ENCODE peak calls at places on chromosomes 11 and 22, in ten cellular contexts. T, W, Z, M, R, K, U, C, J and E are unnamed samples. For H3K27me3, the result is how much of the 10 kb centered on the place peaks cover.

GRCh38 chr11:77065878-77066228 is 918 bp upstream of the CAPN5 start:
- DNase-seq in U (peak), R (no peak), T (no peak), W (peak), M (peak), C (no peak), J (no peak), Z (no peak), K (peak), E (peak)

GRCh38 chr11:110691961-110692360 is 20.3 kb downstream of the ARHGAP20 start:
- DNase-seq in Z (no peak), U (no peak), J (no peak), C (no peak), R (no peak), W (no peak), M (no peak), K (no peak), T (no peak), E (no peak)

GRCh38 chr11:94880216-94880615 is 93.1 kb downstream of the CWC15 start:
- DNase-seq in R (no peak), T (no peak), M (peak), W (no peak), J (no peak), K (peak), Z (peak), C (no peak), U (no peak), E (no peak)

GRCh38 chr11:113906038-113906437 is 1.4 kb downstream of the HTR3B start:
- DNase-seq in U (peak), W (peak), M (peak), R (no peak), C (peak), K (peak), T (peak), Z (no peak), J (no peak), E (peak)

GRCh38 chr11:16893456-16894076 is 120.6 kb downstream of the PLEKHA7 start:
- DNase-seq in U (peak), W (no peak), K (no peak), J (no peak), M (no peak), T (peak), R (no peak), C (no peak), Z (peak), E (no peak)

GRCh38 chr11:27141576-27141975 is 101.0 kb downstream of the BBOX1 start:
- DNase-seq in Z (no peak), T (no peak), J (no peak), C (no peak), R (no peak), U (no peak), K (no peak), M (no peak), W (no peak), E (no peak)

GRCh38 chr11:2390871-2391662 is 9.5 kb upstream of the TSSC4 start:
- DNase-seq in M (peak), J (no peak), R (peak), C (peak), K (peak), T (no peak), Z (peak), U (peak), W (peak), E (peak)

GRCh38 chr22:40951795-40952602 is 821 bp downstream of the RBX1 start:
- DNase-seq in Z (no peak), W (no peak), C (no peak), T (no peak), U (no peak), K (peak), M (peak), J (no peak), R (no peak), E (no peak)

GRCh38 chr11:67031791-67032561 is 9.0 kb downstream of the SYT12 start:
- DNase-seq in U (no peak), C (no peak), K (peak), W (peak), Z (peak), R (no peak), J (no peak), M (peak), T (peak), E (peak)

GRCh38 chr11:67022961-67023956 is at the start of gene SYT12:
- DNase-seq in M (peak), U (peak), W (no peak), R (no peak), K (no peak), Z (no peak), C (no peak), T (peak), J (no peak), E (no peak)

GRCh38 chr11:123616505-123617198 is 37.8 kb downstream of the SCN3B start:
- DNase-seq in J (no peak), W (no peak), R (no peak), K (peak), T (no peak), Z (peak), M (peak), U (no peak), C (no peak), E (peak)

DNA sequence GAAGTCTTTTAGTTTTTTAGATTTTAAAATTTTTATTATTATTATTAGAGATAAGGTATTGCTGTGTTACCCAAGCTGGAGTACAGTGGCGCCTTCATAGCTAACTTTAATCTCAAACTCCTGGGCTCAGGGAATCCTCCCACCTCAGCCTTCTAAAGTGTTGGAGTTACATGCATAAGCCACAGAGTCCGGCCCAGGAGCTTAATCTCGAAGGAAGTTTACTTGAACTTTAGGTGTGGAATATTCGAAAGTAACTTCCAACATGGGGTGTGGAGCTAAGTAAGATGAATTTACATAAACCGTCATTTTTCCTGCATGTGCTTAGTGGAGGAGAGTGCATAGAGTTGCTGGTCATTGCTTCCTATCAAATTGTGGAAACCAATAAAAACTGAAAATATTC is 1.4 kb downstream of the ATG13 start:
- DNase-seq in M (no peak), J (no peak), R (no peak), K (no peak), Z (no peak), T (peak), U (no peak), W (no peak), C (no peak), E (peak)
- H3K9ac ChIP-seq in M (peak), J (peak), R (peak), K (peak), Z (peak), T (peak), U (no peak), W (no peak), C (peak), E (no peak)

GRCh38 chr11:119979716-119980115 is 158.2 kb downstream of the TRIM29 start:
- DNase-seq in R (no peak), W (no peak), J (no peak), T (no peak), Z (no peak), M (no peak), C (no peak), K (no peak), U (no peak), E (no peak)
- H3K27me3 ChIP-seq in R (under half), W (under half), J (under half), T (under half), Z (under half), M (half or more), C (under half), K (under half), U (under half), E (under half)

GRCh38 chr22:28710112-28710888 is 30.7 kb upstream of the TTC28 start:
- DNase-seq in T (no peak), R (no peak), U (no peak), C (no peak), K (peak), M (peak), J (peak), W (no peak), Z (peak), E (peak)
- H3K9ac ChIP-seq in T (no peak), R (no peak), U (no peak), C (no peak), K (peak), M (peak), J (peak), W (no peak), Z (no peak), E (no peak)

GRCh38 chr22:19729507-19729906 is 6.2 kb downstream of the GP1BB start:
- DNase-seq in M (no peak), K (no peak), J (no peak), U (no peak), W (no peak), T (no peak), Z (no peak), R (no peak), C (no peak), E (no peak)

GRCh38 chr22:19730662-19731360 is 7.5 kb downstream of the GP1BB start:
- DNase-seq in J (peak), Z (peak), T (peak), W (peak), U (peak), K (peak), C (peak), R (peak), M (peak), E (peak)

GRCh38 chr22:19728836-19729235 is 5.5 kb downstream of the GP1BB start:
- DNase-seq in K (no peak), U (no peak), C (no peak), M (no peak), T (no peak), R (no peak), J (no peak), Z (no peak), W (no peak), E (no peak)

GRCh38 chr22:19731361-19731725 is 8.0 kb downstream of the GP1BB start:
- DNase-seq in J (no peak), M (no peak), U (no peak), Z (no peak), K (no peak), R (no peak), T (no peak), W (no peak), C (no peak), E (no peak)

DNA sequence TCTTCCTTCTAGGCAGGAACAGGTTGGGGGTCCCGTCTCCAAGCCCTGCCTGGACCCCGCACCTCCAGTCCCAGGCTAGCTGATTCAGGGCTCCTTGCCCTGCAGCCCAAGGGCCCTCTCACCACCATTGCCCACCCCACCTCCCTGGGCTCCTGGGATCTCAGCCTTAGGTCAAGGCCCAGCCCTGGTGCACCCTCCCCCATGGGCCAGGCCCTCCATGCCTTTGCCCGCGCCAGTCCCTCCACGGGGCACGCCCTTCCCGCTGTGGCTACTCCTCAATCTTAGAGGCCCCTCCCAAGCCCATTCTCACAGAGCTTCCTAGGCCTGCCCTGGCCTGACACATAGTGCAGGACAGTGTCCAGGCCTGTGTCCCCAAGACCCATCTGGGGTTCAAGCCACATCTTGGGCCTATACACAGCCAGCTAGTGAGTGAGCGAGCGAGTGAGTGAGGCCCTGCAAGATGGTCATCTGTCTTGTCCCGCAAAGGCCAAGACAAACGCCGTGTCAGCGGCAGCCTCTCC is 6.9 kb downstream of the GP1BB start:
- DNase-seq in J (no peak), U (no peak), W (no peak), C (no peak), Z (no peak), R (no peak), K (no peak), T (no peak), M (no peak), E (no peak)
- H3K27me3 ChIP-seq in J (under half), U (half or more), W (under half), C (under half), Z (under half), R (under half), K (under half), T (half or more), M (under half), E (under half)

GRCh38 chr11:121807051-121807450 is 309.0 kb downstream of the BLID start:
- DNase-seq in J (no peak), K (no peak), Z (no peak), C (no peak), T (no peak), W (no peak), R (no peak), U (no peak), M (no peak), E (no peak)
- H3K9ac ChIP-seq in J (no peak), K (no peak), Z (no peak), C (no peak), T (no peak), W (no peak), R (no peak), U (no peak), M (no peak), E (no peak)

DNA sequence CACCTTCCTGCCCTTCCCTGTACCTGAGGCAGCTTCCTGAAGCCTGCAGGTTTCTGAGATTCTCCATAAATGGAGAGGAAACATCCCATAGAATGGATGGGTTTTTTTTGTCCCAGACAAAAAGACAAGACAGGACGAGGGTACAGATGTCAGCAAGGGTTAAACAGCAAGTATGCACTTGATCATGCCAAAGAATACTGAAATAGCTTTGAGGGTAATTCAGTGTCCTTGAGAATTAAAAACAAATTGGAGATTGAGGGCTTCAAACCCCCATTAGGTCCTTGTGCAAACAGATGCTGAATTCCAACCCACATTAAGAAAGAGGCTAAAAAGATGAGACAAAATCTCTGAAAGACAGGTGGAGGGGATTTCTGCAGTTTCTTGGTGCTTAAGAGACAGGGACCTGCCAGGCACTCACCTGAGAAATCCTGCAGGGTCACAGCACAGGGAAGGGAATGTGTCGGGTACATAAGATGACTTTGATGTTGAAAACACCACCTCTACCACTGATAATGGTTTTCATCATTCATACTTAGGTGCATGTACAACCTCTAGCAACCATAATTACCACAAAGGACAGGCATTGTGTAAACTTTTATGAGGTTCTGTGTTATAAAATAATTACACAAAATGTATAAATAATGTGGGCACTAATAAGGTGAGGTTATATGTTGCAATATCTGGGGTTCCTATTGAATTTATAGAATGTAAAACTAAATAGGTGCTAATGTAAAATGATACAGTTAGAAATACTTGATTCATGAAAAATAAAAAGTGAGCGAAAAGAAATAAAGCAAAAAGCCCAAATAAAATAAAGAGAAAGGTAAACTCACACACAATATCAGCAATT is 107.1 kb upstream of the TOP3B start:
- DNase-seq in J (no peak), C (no peak), U (no peak), Z (no peak), M (no peak), T (no peak), W (no peak), R (no peak), K (no peak), E (no peak)
- H3K27me3 ChIP-seq in J (under half), C (half or more), U (half or more), Z (under half), M (under half), T (half or more), W (half or more), R (under half), K (under half), E (under half)